ENCODE peak calls at places on chromosomes 7 and 10, in ten cellular contexts. Y, L, D, S, Q, V, K, Z, F and O are unnamed samples.

GRCh38 chr7:1848911-1849311 is 178.8 kb downstream of the ELFN1 start:
- DNase-seq in Q (no peak), F (no peak), V (no peak), S (no peak), Y (no peak), L (no peak), K (no peak), Z (no peak), D (no peak), O (peak)

GRCh38 chr7:100897111-100897608 is 1.5 kb upstream of the ACHE start:
- DNase-seq in K (peak), L (peak), Z (no peak), D (peak), Y (peak), Q (no peak), F (peak), V (no peak), S (peak), O (peak)

GRCh38 chr10:6321880-6322279 is 119.1 kb downstream of the PFKFB3 start:
- DNase-seq in Y (peak), F (no peak), K (no peak), L (no peak), D (no peak), Q (no peak), Z (peak), V (peak), S (no peak), O (no peak)

GRCh38 chr7:4162845-4163564 is 519.1 kb upstream of the FOXK1 start:
- DNase-seq in L (no peak), Y (no peak), V (no peak), D (no peak), K (no peak), S (peak), F (no peak), Q (no peak), Z (no peak), O (peak)

GRCh38 chr7:108077714-108078113 is 52.4 kb downstream of the LAMB4 start:
- DNase-seq in S (no peak), K (no peak), Z (no peak), F (no peak), L (no peak), Q (no peak), D (no peak), V (no peak), Y (no peak), O (no peak)

GRCh38 chr10:127925471-127926207 is 18.7 kb downstream of the PTPRE start:
- DNase-seq in L (no peak), V (no peak), Z (no peak), Q (no peak), Y (no peak), K (no peak), S (no peak), D (no peak), F (no peak), O (no peak)

GRCh38 chr7:37833107-37833817 is 15.1 kb upstream of the NME8 start:
- DNase-seq in Y (peak), F (peak), Z (peak), K (peak), L (peak), S (peak), V (peak), Q (peak), D (peak), O (peak)

GRCh38 chr10:124294811-124295770 is 123.6 kb downstream of the OAT start:
- DNase-seq in K (no peak), Y (peak), S (peak), V (no peak), F (no peak), D (no peak), Q (no peak), L (no peak), Z (no peak), O (no peak)

GRCh38 chr7:6653101-6653995 is 16.2 kb downstream of the ZNF316 start:
- DNase-seq in Q (no peak), S (no peak), L (no peak), Z (no peak), Y (no peak), D (no peak), F (no peak), K (no peak), V (no peak), O (peak)